ENCODE peak calls at places on chromosomes 6 and 20, in eight cellular contexts. One of them, this sample, is unnamed.

GRCh38 chr20:32468313-32468640 is 110.1 kb downstream of the ASXL1 start:
- DNase-seq in glutamatergic neuron: no peak
- DNase-seq in CMK: no peak
- DNase-seq in CD8-positive, alpha-beta T cell: no peak
- DNase-seq in endothelial cell: no peak
- DNase-seq in left cardiac atrium: no peak
- DNase-seq in ovary: no peak
- DNase-seq in activated T-cell treated with anti-CD3 and anti-CD28 coated beads for 1 hour: no peak
- DNase-seq in this sample: no peak

GRCh38 chr6:152484806-152485205 is 152.4 kb downstream of the SYNE1 start:
- DNase-seq in glutamatergic neuron: no peak
- DNase-seq in left cardiac atrium: no peak
- DNase-seq in activated T-cell treated with anti-CD3 and anti-CD28 coated beads for 1 hour: no peak
- DNase-seq in ovary: no peak
- DNase-seq in CMK: no peak
- DNase-seq in endothelial cell: no peak
- DNase-seq in CD8-positive, alpha-beta T cell: no peak
- DNase-seq in this sample: no peak

GRCh38 chr6:4522453-4522852 is 253.8 kb upstream of the CDYL start:
- DNase-seq in left cardiac atrium: no peak
- DNase-seq in CD8-positive, alpha-beta T cell: no peak
- DNase-seq in endothelial cell: no peak
- DNase-seq in glutamatergic neuron: no peak
- DNase-seq in CMK: no peak
- DNase-seq in ovary: no peak
- DNase-seq in activated T-cell treated with anti-CD3 and anti-CD28 coated beads for 1 hour: no peak
- DNase-seq in this sample: no peak

GRCh38 chr6:37451411-37452273 is 18.6 kb downstream of the CMTR1 start:
- DNase-seq in endothelial cell: no peak
- DNase-seq in CMK: no peak
- DNase-seq in ovary: no peak
- DNase-seq in left cardiac atrium: no peak
- DNase-seq in glutamatergic neuron: no peak
- DNase-seq in activated T-cell treated with anti-CD3 and anti-CD28 coated beads for 1 hour: no peak
- DNase-seq in CD8-positive, alpha-beta T cell: no peak
- DNase-seq in this sample: no peak

GRCh38 chr6:72622094-72622540 is 253 bp downstream of the KCNQ5 start:
- DNase-seq in CMK: no peak
- DNase-seq in left cardiac atrium: peak; percentile 35
- DNase-seq in endothelial cell: peak; percentile 52
- DNase-seq in CD8-positive, alpha-beta T cell: peak; percentile 74
- DNase-seq in ovary: no peak
- DNase-seq in glutamatergic neuron: peak; percentile 71
- DNase-seq in activated T-cell treated with anti-CD3 and anti-CD28 coated beads for 1 hour: peak; percentile 44
- DNase-seq in this sample: peak; percentile 54

GRCh38 chr6:121365499-121366183 is 31.4 kb upstream of the TBC1D32 start:
- DNase-seq in ovary: no peak
- DNase-seq in glutamatergic neuron: no peak
- DNase-seq in CD8-positive, alpha-beta T cell: no peak
- DNase-seq in left cardiac atrium: no peak
- DNase-seq in CMK: no peak
- DNase-seq in endothelial cell: no peak
- DNase-seq in activated T-cell treated with anti-CD3 and anti-CD28 coated beads for 1 hour: no peak
- DNase-seq in this sample: no peak

GRCh38 chr20:15976047-15976731 is 597.1 kb downstream of the KIF16B start:
- DNase-seq in activated T-cell treated with anti-CD3 and anti-CD28 coated beads for 1 hour: no peak
- DNase-seq in ovary: no peak
- DNase-seq in endothelial cell: no peak
- DNase-seq in CMK: no peak
- DNase-seq in left cardiac atrium: no peak
- DNase-seq in glutamatergic neuron: peak; percentile 69
- DNase-seq in CD8-positive, alpha-beta T cell: no peak
- DNase-seq in this sample: no peak

GRCh38 chr6:116536216-116536621 is 9.3 kb downstream of the TRAPPC3L start:
- DNase-seq in endothelial cell: peak; percentile 31
- DNase-seq in ovary: no peak
- DNase-seq in activated T-cell treated with anti-CD3 and anti-CD28 coated beads for 1 hour: no peak
- DNase-seq in CMK: peak; percentile 47
- DNase-seq in glutamatergic neuron: no peak
- DNase-seq in left cardiac atrium: no peak
- DNase-seq in CD8-positive, alpha-beta T cell: peak; percentile 49
- DNase-seq in this sample: no peak

GRCh38 chr20:48945840-48946514 is 24.5 kb downstream of the ARFGEF2 start:
- DNase-seq in ovary: no peak
- DNase-seq in activated T-cell treated with anti-CD3 and anti-CD28 coated beads for 1 hour: no peak
- DNase-seq in CD8-positive, alpha-beta T cell: no peak
- DNase-seq in endothelial cell: no peak
- DNase-seq in glutamatergic neuron: no peak
- DNase-seq in CMK: no peak
- DNase-seq in left cardiac atrium: no peak
- DNase-seq in this sample: no peak

GRCh38 chr6:8059129-8059528 is 5.1 kb downstream of the BLOC1S5 start:
- DNase-seq in glutamatergic neuron: no peak
- DNase-seq in ovary: no peak
- DNase-seq in left cardiac atrium: no peak
- DNase-seq in endothelial cell: no peak
- DNase-seq in activated T-cell treated with anti-CD3 and anti-CD28 coated beads for 1 hour: no peak
- DNase-seq in CMK: no peak
- DNase-seq in CD8-positive, alpha-beta T cell: no peak
- DNase-seq in this sample: no peak

GRCh38 chr20:60482609-60483008 is 524.4 kb downstream of the CDH26 start:
- DNase-seq in CD8-positive, alpha-beta T cell: no peak
- DNase-seq in ovary: no peak
- DNase-seq in CMK: no peak
- DNase-seq in endothelial cell: no peak
- DNase-seq in left cardiac atrium: no peak
- DNase-seq in activated T-cell treated with anti-CD3 and anti-CD28 coated beads for 1 hour: no peak
- DNase-seq in glutamatergic neuron: no peak
- DNase-seq in this sample: no peak

GRCh38 chr20:62634330-62634967 is 7.9 kb upstream of the SLCO4A1 start:
- DNase-seq in ovary: no peak
- DNase-seq in CMK: no peak
- DNase-seq in glutamatergic neuron: no peak
- DNase-seq in CD8-positive, alpha-beta T cell: no peak
- DNase-seq in activated T-cell treated with anti-CD3 and anti-CD28 coated beads for 1 hour: no peak
- DNase-seq in endothelial cell: no peak
- DNase-seq in left cardiac atrium: no peak
- DNase-seq in this sample: no peak

GRCh38 chr6:130587778-130588520 is 222.1 kb downstream of the TMEM200A start:
- DNase-seq in CMK: no peak
- DNase-seq in activated T-cell treated with anti-CD3 and anti-CD28 coated beads for 1 hour: no peak
- DNase-seq in left cardiac atrium: no peak
- DNase-seq in glutamatergic neuron: no peak
- DNase-seq in ovary: no peak
- DNase-seq in endothelial cell: no peak
- DNase-seq in CD8-positive, alpha-beta T cell: no peak
- DNase-seq in this sample: no peak

GRCh38 chr6:40393641-40394040 is 193.5 kb downstream of the LRFN2 start:
- DNase-seq in ovary: no peak
- DNase-seq in CD8-positive, alpha-beta T cell: peak; percentile 45
- DNase-seq in CMK: no peak
- DNase-seq in activated T-cell treated with anti-CD3 and anti-CD28 coated beads for 1 hour: no peak
- DNase-seq in glutamatergic neuron: no peak
- DNase-seq in left cardiac atrium: no peak
- DNase-seq in endothelial cell: no peak
- DNase-seq in this sample: no peak

GRCh38 chr6:120774275-120774674 is 560.0 kb downstream of the TBC1D32 start:
- DNase-seq in endothelial cell: no peak
- DNase-seq in left cardiac atrium: no peak
- DNase-seq in glutamatergic neuron: no peak
- DNase-seq in ovary: no peak
- DNase-seq in CD8-positive, alpha-beta T cell: no peak
- DNase-seq in activated T-cell treated with anti-CD3 and anti-CD28 coated beads for 1 hour: no peak
- DNase-seq in CMK: no peak
- DNase-seq in this sample: no peak

GRCh38 chr20:32201296-32201976 is 6.1 kb downstream of the PLAGL2 start:
- DNase-seq in left cardiac atrium: no peak
- DNase-seq in ovary: no peak
- DNase-seq in endothelial cell: no peak
- DNase-seq in glutamatergic neuron: no peak
- DNase-seq in CMK: no peak
- DNase-seq in CD8-positive, alpha-beta T cell: no peak
- DNase-seq in activated T-cell treated with anti-CD3 and anti-CD28 coated beads for 1 hour: no peak
- DNase-seq in this sample: no peak

GRCh38 chr6:137150072-137150471 is 23.4 kb downstream of the IL22RA2 start:
- DNase-seq in left cardiac atrium: no peak
- DNase-seq in CMK: no peak
- DNase-seq in endothelial cell: no peak
- DNase-seq in glutamatergic neuron: no peak
- DNase-seq in ovary: no peak
- DNase-seq in activated T-cell treated with anti-CD3 and anti-CD28 coated beads for 1 hour: no peak
- DNase-seq in CD8-positive, alpha-beta T cell: no peak
- DNase-seq in this sample: no peak

GRCh38 chr6:11609324-11610071 is 71.9 kb downstream of the TMEM170B start:
- DNase-seq in glutamatergic neuron: no peak
- DNase-seq in endothelial cell: peak; percentile 39
- DNase-seq in ovary: peak; percentile 28
- DNase-seq in CMK: no peak
- DNase-seq in CD8-positive, alpha-beta T cell: no peak
- DNase-seq in left cardiac atrium: peak; percentile 79
- DNase-seq in activated T-cell treated with anti-CD3 and anti-CD28 coated beads for 1 hour: no peak
- DNase-seq in this sample: no peak

This sample was measured in activated T-helper 2 cell treated with anti-CD3 and anti-CD28 coated beads, Interferon-gamma antibody, Interleukin-2, Interleukin-4, amounts not matched to agents 10 μg/mL and 5 μg/mL and 100 μg/mL, durations not matched to agents 14 hours and 24 hours and 36 hours.